ENCODE peak calls at places on chromosomes 6 and 20, in five cellular contexts. F is mesenchymal stem cell, T is mucosa of gallbladder, A is amniotic stem cell, Q is Right ventricle myocardium superior. Y is an unnamed sample.

GRCh38 chr6:46118836-46119235 is 11.0 kb upstream of the ENPP4 start:
- DNase-seq in F (no peak), T (no peak), A (no peak), Q (no peak), Y (no peak)

GRCh38 chr6:53793318-53793975 is 1.4 kb upstream of the LRRC1 start:
- DNase-seq in F (peak), T (peak), A (peak), Q (no peak), Y (no peak)

GRCh38 chr20:13216533-13216932 is 4.5 kb upstream of the ISM1 start:
- DNase-seq in F (no peak), T (no peak), A (no peak), Q (no peak), Y (no peak)

GRCh38 chr20:51506527-51507356 is 35.8 kb downstream of the NFATC2 start:
- DNase-seq in F (no peak), T (no peak), A (no peak), Q (no peak), Y (no peak)

GRCh38 chr6:112780498-112781096 is 433.5 kb downstream of the RFPL4B start:
- DNase-seq in F (peak), T (peak), A (peak), Q (peak), Y (peak)

GRCh38 chr6:108453601-108454157 is 107.0 kb upstream of the FOXO3 start:
- DNase-seq in F (peak), T (no peak), A (no peak), Q (no peak), Y (peak)

GRCh38 chr6:44297063-44298038 is 15.8 kb downstream of the AARS2 start:
- DNase-seq in F (peak), T (peak), A (no peak), Q (peak), Y (no peak)

GRCh38 chr20:21707999-21708737 is 2.7 kb downstream of the PAX1 start:
- DNase-seq in F (no peak), T (no peak), A (no peak), Q (no peak), Y (no peak)

GRCh38 chr6:6856538-6857523 is 250.9 kb upstream of the RREB1 start:
- DNase-seq in F (peak), T (peak), A (no peak), Q (peak), Y (no peak)

GRCh38 chr6:21594427-21595264 is 1.1 kb downstream of the SOX4 start:
- DNase-seq in F (peak), T (peak), A (no peak), Q (peak), Y (no peak)

GRCh38 chr6:31727717-31728671 is 1.1 kb downstream of the DDAH2 start:
- DNase-seq in F (no peak), T (no peak), A (no peak), Q (no peak), Y (no peak)

GRCh38 chr20:19850190-19850533 is 92.1 kb downstream of the RIN2 start:
- DNase-seq in F (peak), T (no peak), A (no peak), Q (no peak), Y (no peak)

GRCh38 chr6:79453558-79454042 is 83.6 kb downstream of the LCA5 start:
- DNase-seq in F (no peak), T (no peak), A (no peak), Q (no peak), Y (no peak)

GRCh38 chr6:121848523-121849255 is 413.2 kb downstream of the GJA1 start:
- DNase-seq in F (no peak), T (no peak), A (no peak), Q (no peak), Y (no peak)

GRCh38 chr6:163860194-163861081 is 445.9 kb downstream of the QKI start:
- DNase-seq in F (peak), T (no peak), A (peak), Q (peak), Y (no peak)

GRCh38 chr6:28383235-28384142 is 16.1 kb downstream of the ZSCAN12 start:
- DNase-seq in F (peak), T (peak), A (peak), Q (peak), Y (peak)

GRCh38 chr20:35523298-35523888 is 6.1 kb downstream of the C20orf173 start:
- DNase-seq in F (no peak), T (no peak), A (no peak), Q (no peak), Y (no peak)

GRCh38 chr6:1015819-1016218 is 296.1 kb upstream of the FOXQ1 start:
- DNase-seq in F (peak), T (no peak), A (no peak), Q (no peak), Y (no peak)

GRCh38 chr6:113969888-113970807 is 800 bp downstream of the HDAC2 start:
- DNase-seq in F (peak), T (peak), A (no peak), Q (peak), Y (no peak)

GRCh38 chr20:59804347-59804746 is 129.1 kb downstream of the SYCP2 start:
- DNase-seq in F (no peak), T (no peak), A (no peak), Q (no peak), Y (no peak)

GRCh38 chr20:62156254-62156556 is 12.6 kb downstream of the SS18L1 start:
- DNase-seq in F (no peak), T (no peak), A (no peak), Q (no peak), Y (no peak)

GRCh38 chr6:90048191-90048969 is 154.1 kb downstream of the GJA10 start:
- DNase-seq in F (no peak), T (no peak), A (no peak), Q (no peak), Y (no peak)

GRCh38 chr20:19376451-19376971 is 164.1 kb downstream of the SLC24A3 start:
- DNase-seq in F (no peak), T (no peak), A (no peak), Q (peak), Y (no peak)

GRCh38 chr6:106000935-106001334 is 85.2 kb upstream of the PRDM1 start:
- DNase-seq in F (no peak), T (no peak), A (no peak), Q (no peak), Y (no peak)

GRCh38 chr20:43530321-43531090 is 23.0 kb downstream of the L3MBTL1 start:
- DNase-seq in F (no peak), T (peak), A (no peak), Q (no peak), Y (no peak)

GRCh38 chr20:19915111-19915798 is 101.9 kb upstream of the NAA20 start:
- DNase-seq in F (no peak), T (no peak), A (no peak), Q (no peak), Y (no peak)

GRCh38 chr6:152472325-152472724 is 164.8 kb downstream of the SYNE1 start:
- DNase-seq in F (no peak), T (no peak), A (no peak), Q (no peak), Y (no peak)

GRCh38 chr6:134235937-134236751 is 81.8 kb downstream of the SGK1 start:
- DNase-seq in F (peak), T (no peak), A (peak), Q (no peak), Y (peak)

GRCh38 chr6:43897571-43898302 is 127.7 kb downstream of the VEGFA start:
- DNase-seq in F (no peak), T (no peak), A (no peak), Q (no peak), Y (no peak)

GRCh38 chr6:117494283-117494682 is 11.8 kb downstream of the DCBLD1 start:
- DNase-seq in F (peak), T (no peak), A (no peak), Q (no peak), Y (peak)

GRCh38 chr6:63731946-63732735 is 96.5 kb downstream of the PHF3 start:
- DNase-seq in F (peak), T (no peak), A (no peak), Q (no peak), Y (no peak)

GRCh38 chr6:98514073-98514720 is 320.2 kb upstream of the POU3F2 start:
- DNase-seq in F (no peak), T (no peak), A (no peak), Q (no peak), Y (no peak)

GRCh38 chr6:43621836-43622180 is 7.3 kb downstream of the GTPBP2 start:
- DNase-seq in F (no peak), T (no peak), A (no peak), Q (no peak), Y (no peak)

GRCh38 chr6:44593539-44593944 is 206.0 kb downstream of the CDC5L start:
- DNase-seq in F (peak), T (peak), A (no peak), Q (no peak), Y (peak)

GRCh38 chr6:146709036-146709622 is 110.4 kb downstream of the ADGB start:
- DNase-seq in F (no peak), T (no peak), A (no peak), Q (no peak), Y (no peak)

GRCh38 chr6:27863962-27864905 is 48.0 kb downstream of the OR2B2 start:
- DNase-seq in F (no peak), T (no peak), A (no peak), Q (peak), Y (no peak)

GRCh38 chr6:104161960-104162669 is 697.6 kb downstream of the HACE1 start:
- DNase-seq in F (peak), T (no peak), A (no peak), Q (no peak), Y (no peak)

GRCh38 chr20:63974402-63975200 is 4.8 kb downstream of the SAMD10 start:
- DNase-seq in F (no peak), T (no peak), A (no peak), Q (no peak), Y (no peak)